ENCODE peak calls at places on chromosomes 2 and 18, in five cellular contexts. A is fibroblast of the aortic adventitia, C is HepG2, J is body of pancreas, M is lower lobe of right lung. T is an unnamed sample.
A peak's percentile ranks its signal among the peaks of the same experiment; 100 is the strongest.

GRCh38 chr2:65660340-65660739 is 227.9 kb upstream of the SPRED2 start:
- DNase-seq in J (no peak), M (no peak), A (no peak), C (peak; percentile 23), T (no peak)

GRCh38 chr2:64942693-64943092 is 46.5 kb upstream of the SLC1A4 start:
- DNase-seq in M (no peak), J (no peak), C (no peak), A (no peak), T (peak; percentile 6)

GRCh38 chr2:219213486-219214071 is 5.2 kb downstream of the ABCB6 start:
- DNase-seq in C (no peak), A (no peak), J (peak; percentile 2), M (no peak), T (no peak)

GRCh38 chr2:233966388-233966787 is 49.2 kb downstream of the TRPM8 start:
- DNase-seq in A (peak; percentile 43), M (no peak), J (no peak), C (no peak), T (no peak)

GRCh38 chr2:86518498-86518897 is 44.7 kb downstream of the CHMP3 start:
- DNase-seq in M (no peak), A (peak; percentile 26), J (peak; percentile 30), C (peak; percentile 39), T (peak; percentile 39)

GRCh38 chr2:47905454-47906260 is 641 bp downstream of the FBXO11 start:
- DNase-seq in J (peak; percentile 57), C (no peak), M (peak; percentile 76), A (peak; percentile 47), T (peak; percentile 60)

GRCh38 chr2:219058541-219059374 is 2.0 kb downstream of the IHH start:
- DNase-seq in M (peak; percentile 85), J (peak; percentile 88), C (peak; percentile 85), A (peak; percentile 39), T (no peak)

GRCh38 chr2:122236152-122236892 is 480.9 kb downstream of the TSN start:
- DNase-seq in A (peak; percentile 2), M (no peak), J (peak; percentile 65), C (no peak), T (peak; percentile 71)

GRCh38 chr2:235439959-235440662 is 53.7 kb upstream of the AGAP1 start:
- DNase-seq in C (no peak), M (no peak), J (no peak), A (no peak), T (no peak)

GRCh38 chr18:51624311-51624710 is 426.8 kb upstream of the MEX3C start:
- DNase-seq in C (no peak), M (no peak), J (no peak), A (no peak), T (no peak)

GRCh38 chr18:59040770-59041148 is 98.9 kb upstream of the SEC11C start:
- DNase-seq in C (no peak), J (no peak), A (no peak), M (no peak), T (no peak)

GRCh38 chr2:206766057-206766930 is 888 bp downstream of the FASTKD2 start:
- DNase-seq in M (no peak), C (no peak), A (no peak), J (no peak), T (no peak)

GRCh38 chr2:132797551-132797950 is 127.5 kb upstream of the LYPD1 start:
- DNase-seq in M (no peak), A (peak; percentile 64), C (no peak), J (no peak), T (peak; percentile 24)

GRCh38 chr2:10773841-10774341 is 38.7 kb downstream of the PDIA6 start:
- DNase-seq in C (no peak), A (no peak), J (no peak), M (no peak), T (no peak)

GRCh38 chr18:2971741-2972552 is 41.0 kb downstream of the LPIN2 start:
- DNase-seq in A (no peak), M (peak; percentile 81), J (no peak), C (no peak), T (no peak)

GRCh38 chr18:2968559-2968958 is 44.4 kb downstream of the LPIN2 start:
- DNase-seq in C (no peak), J (no peak), M (peak; percentile 60), A (no peak), T (no peak)

GRCh38 chr18:2970344-2970743 is 42.6 kb downstream of the LPIN2 start:
- DNase-seq in C (no peak), J (no peak), M (no peak), A (no peak), T (no peak)

GRCh38 chr18:2969695-2970094 is 43.2 kb downstream of the LPIN2 start:
- DNase-seq in A (no peak), C (no peak), J (no peak), M (no peak), T (no peak)

GRCh38 chr18:2970762-2971659 is 41.9 kb downstream of the LPIN2 start:
- DNase-seq in C (no peak), J (no peak), A (no peak), M (peak; percentile 62), T (no peak)
- TF ChIP-seq CTCF in C (no peak), J (no peak), A (no peak), M (no peak), T (no peak)

GRCh38 chr2:1310202-1310601 is 103.1 kb upstream of the TPO start:
- DNase-seq in J (no peak), A (no peak), C (no peak), M (no peak), T (no peak)

GRCh38 chr2:1307670-1308069 is 105.6 kb upstream of the TPO start:
- DNase-seq in A (no peak), M (no peak), J (no peak), C (no peak), T (no peak)

GRCh38 chr2:1306687-1307516 is 106.4 kb upstream of the TPO start:
- DNase-seq in C (no peak), J (no peak), M (no peak), A (no peak), T (no peak)

GRCh38 chr2:1310866-1311265 is 102.4 kb upstream of the TPO start:
- DNase-seq in C (no peak), M (no peak), J (no peak), A (no peak), T (no peak)

GRCh38 chr2:1309507-1309906 is 103.8 kb upstream of the TPO start:
- DNase-seq in J (no peak), C (no peak), M (no peak), A (no peak), T (no peak)
- H3K4me3 ChIP-seq in J (no peak overlapping the region), C (no peak overlapping the region), M (no peak overlapping the region), A (no peak overlapping the region), T (no peak overlapping the region)

GRCh38 chr2:81901017-81901416 is 1596.5 kb upstream of the LRRTM1 start:
- DNase-seq in J (no peak), A (no peak), C (no peak), M (no peak), T (peak; percentile 10)
- TF ChIP-seq CTCF in J (peak; percentile 19), A (no peak), C (no peak), M (no peak), T (peak; percentile 43)

GRCh38 chr2:25304339-25304728 is 37.4 kb downstream of the DNMT3A start:
- DNase-seq in C (no peak), J (no peak), M (no peak), A (no peak), T (peak; percentile 58)

GRCh38 chr2:25303517-25304338 is 38.0 kb downstream of the DNMT3A start:
- DNase-seq in C (no peak), M (no peak), J (no peak), A (no peak), T (no peak)

GRCh38 chr2:25305197-25305596 is 36.5 kb downstream of the DNMT3A start:
- DNase-seq in M (no peak), J (no peak), A (no peak), C (no peak), T (no peak)

GRCh38 chr2:25301453-25302352 is 40.0 kb downstream of the DNMT3A start:
- DNase-seq in J (no peak), M (no peak), A (peak; percentile 52), C (no peak), T (peak; percentile 52)

GRCh38 chr2:25302758-25303436 is 38.8 kb downstream of the DNMT3A start:
- DNase-seq in C (no peak), M (no peak), A (no peak), J (no peak), T (no peak)
- H3K4me3 ChIP-seq in C (no peak overlapping the region), M (no peak overlapping the region), A (no peak overlapping the region), J (no peak overlapping the region), T (no peak overlapping the region)

DNA sequence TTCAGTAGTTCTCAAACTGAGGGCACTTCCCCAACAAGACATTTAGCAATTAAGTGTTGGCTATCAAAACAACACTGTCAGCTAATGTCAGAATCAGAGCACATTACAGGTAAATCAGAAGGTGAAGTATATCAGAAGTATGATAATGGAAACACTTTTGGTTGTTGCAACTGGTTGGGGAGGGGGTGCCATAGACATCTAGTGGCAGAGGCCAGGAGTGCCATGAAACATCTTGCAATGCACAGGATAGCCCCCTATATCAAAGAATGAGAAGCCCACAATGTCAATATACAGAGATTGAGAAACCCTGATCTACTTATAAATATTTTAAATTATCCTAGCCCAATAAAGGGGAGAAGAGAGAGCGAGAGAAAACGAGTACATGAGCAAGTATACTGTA is 4.9 kb upstream of the XPO1 start:
- DNase-seq in A (no peak), J (no peak), M (no peak), C (no peak), T (no peak)
- TF ChIP-seq CTCF in A (no peak), J (no peak), M (no peak), C (no peak), T (no peak)

GRCh38 chr18:12399231-12399630 is 8.5 kb upstream of the PRELID3A start:
- DNase-seq in C (no peak), A (no peak), M (no peak), J (no peak), T (no peak)

GRCh38 chr18:12403601-12404506 is 3.9 kb upstream of the PRELID3A start:
- DNase-seq in J (no peak), C (no peak), A (peak; percentile 92), M (no peak), T (peak; percentile 90)

GRCh38 chr18:12405066-12405465 is 2.7 kb upstream of the PRELID3A start:
- DNase-seq in A (no peak), C (no peak), J (no peak), M (no peak), T (no peak)

GRCh38 chr18:12398625-12399024 is 9.1 kb upstream of the PRELID3A start:
- DNase-seq in C (no peak), M (no peak), J (no peak), A (no peak), T (no peak)

DNA sequence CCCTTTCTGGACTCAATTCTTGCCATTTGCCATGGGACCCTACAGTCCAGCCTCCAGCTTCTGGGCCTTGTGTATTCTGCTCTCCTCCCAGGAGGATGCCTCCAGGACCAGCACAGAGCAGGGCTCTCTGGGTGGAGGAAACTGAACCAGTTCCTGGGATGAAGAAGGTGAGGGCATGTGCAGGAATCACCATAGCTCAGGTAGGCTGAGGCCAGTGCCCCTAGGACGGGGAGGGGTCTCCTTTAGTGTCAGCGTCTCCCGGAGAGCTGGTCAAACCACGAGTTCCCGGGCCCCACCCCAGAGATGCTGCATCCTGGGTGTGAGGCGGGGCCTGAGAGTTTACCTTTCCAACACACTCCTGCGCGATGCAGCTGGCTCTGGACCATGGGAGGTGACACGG is 5.8 kb upstream of the PRELID3A start:
- DNase-seq in J (no peak), A (no peak), M (no peak), C (no peak), T (no peak)
- H3K4me3 ChIP-seq in J (no peak overlapping the region), A (no peak overlapping the region), M (no peak overlapping the region), C (no peak overlapping the region), T (no peak overlapping the region)